ENCODE peak calls at places on chromosome 17, in four cellular contexts. Z, I, W and N are unnamed samples.

GRCh38 chr17:38420518-38420917 is 7.7 kb upstream of the ARHGAP23 start:
- DNase-seq in Z (no peak), I (no peak), W (no peak), N (no peak)

GRCh38 chr17:36485027-36485426 is 1.5 kb upstream of the ZNHIT3 start:
- DNase-seq in Z (no peak), I (no peak), W (no peak), N (no peak)

GRCh38 chr17:42647778-42648177 is 11.3 kb upstream of the TUBG2 start:
- DNase-seq in Z (no peak), I (no peak), W (no peak), N (no peak)

GRCh38 chr17:39671651-39672521 is 3.6 kb downstream of the PNMT start:
- DNase-seq in Z (peak; percentile 69), I (peak; percentile 28), W (peak; percentile 70), N (peak; percentile 55)

GRCh38 chr17:76935331-76935730 is 67.1 kb downstream of the MGAT5B start:
- DNase-seq in Z (no peak), I (no peak), W (no peak), N (no peak)

GRCh38 chr17:78719630-78720298 is 62.3 kb downstream of the CYTH1 start:
- DNase-seq in Z (no peak), I (no peak), W (no peak), N (no peak)

GRCh38 chr17:81710514-81711308 is 1.4 kb upstream of the SLC25A10 start:
- DNase-seq in Z (no peak), I (no peak), W (no peak), N (no peak)

GRCh38 chr17:35312790-35313711 is 60.4 kb downstream of the SLFN11 start:
- DNase-seq in Z (peak; percentile 23), I (peak; percentile 49), W (peak; percentile 69), N (peak; percentile 59)

GRCh38 chr17:72116692-72117469 is 3.9 kb upstream of the SOX9 start:
- DNase-seq in Z (no peak), I (no peak), W (no peak), N (no peak)

GRCh38 chr17:15306406-15306970 is 34.9 kb downstream of the TEKT3 start:
- DNase-seq in Z (no peak), I (no peak), W (no peak), N (no peak)

GRCh38 chr17:70006159-70006558 is 68.9 kb upstream of the KCNJ16 start:
- DNase-seq in Z (no peak), I (no peak), W (no peak), N (no peak)

GRCh38 chr17:33968350-33969044 is 286.6 kb upstream of the CCL2 start:
- DNase-seq in Z (peak; percentile 23), I (no peak), W (no peak), N (peak; percentile 29)

GRCh38 chr17:14061666-14062560 is 7.4 kb upstream of the COX10 start:
- DNase-seq in Z (no peak), I (peak; percentile 65), W (peak; percentile 51), N (no peak)